ENCODE peak calls at places on chromosomes 4 and X, in four cellular contexts. G is NCI-H748 treated with DMSO at 0.1 percent for 48 hours; K is activated T-cell treated with anti-CD3 and anti-CD28 coated beads, Interleukin-2, amount 50 U/mL, for 4 hours; O is right cardiac atrium. J is an unnamed sample.
A peak's percentile ranks its signal among the peaks of the same experiment; 100 is the strongest.

GRCh38 chr4:113145519-113146291 is 96.3 kb downstream of the ANK2 start:
- DNase-seq in O (peak; percentile 49), G (no peak), K (no peak), J (no peak)

GRCh38 chrX:1463581-1464281 is 11.0 kb upstream of the ASMTL start:
- DNase-seq in O (no peak), G (no peak), K (no peak), J (peak; percentile 4)

GRCh38 chr4:176902710-176903323 is 110.1 kb upstream of the VEGFC start:
- DNase-seq in K (no peak), O (no peak), G (no peak), J (no peak)

GRCh38 chr4:80081566-80081965 is 8.5 kb upstream of the ANTXR2 start:
- DNase-seq in O (no peak), G (no peak), K (peak; percentile 10), J (no peak)

GRCh38 chrX:72620550-72621145 is 48.0 kb upstream of the HDAC8 start:
- DNase-seq in G (no peak), K (no peak), O (peak; percentile 43), J (no peak)

GRCh38 chr4:102736636-102737549 is 23.9 kb downstream of the MANBA start:
- DNase-seq in K (no peak), O (no peak), G (no peak), J (no peak)

GRCh38 chr4:1196421-1197183 is 24.2 kb upstream of the SPON2 start:
- DNase-seq in K (no peak), G (no peak), O (no peak), J (peak; percentile 32)

GRCh38 chr4:143046454-143046853 is 138.3 kb upstream of the USP38 start:
- DNase-seq in G (no peak), K (no peak), O (no peak), J (no peak)

GRCh38 chr4:114773341-114773740 is 174.7 kb downstream of the UGT8 start:
- DNase-seq in G (peak; percentile 42), O (no peak), K (no peak), J (no peak)

GRCh38 chrX:44162964-44163475 is 180.5 kb downstream of the EFHC2 start:
- DNase-seq in O (no peak), G (no peak), K (no peak), J (no peak)

GRCh38 chrX:1448793-1449580 is 3.7 kb downstream of the ASMTL start:
- DNase-seq in G (no peak), O (no peak), K (no peak), J (peak; percentile 0)

GRCh38 chrX:14616301-14616700 is 87.0 kb downstream of the GLRA2 start:
- DNase-seq in K (no peak), O (no peak), G (no peak), J (no peak)

GRCh38 chr4:111127842-111128241 is 505.0 kb upstream of the PITX2 start:
- DNase-seq in O (no peak), K (no peak), G (no peak), J (no peak)

GRCh38 chr4:112290341-112290740 is 4.6 kb upstream of the TIFA start:
- DNase-seq in O (no peak), G (no peak), K (no peak), J (no peak)